ENCODE peak calls at places on chromosomes 16 and 17, in four cellular contexts. One of them, this sample, is unnamed. For H3K4me1, the result is how much of the 10 kb centered on the place peaks cover.

GRCh38 chr17:63196772-63197335 is 230.8 kb downstream of the TANC2 start:
- DNase-seq in uterus: no peak
- DNase-seq in suprapubic skin: no peak
- DNase-seq in body of pancreas: no peak
- DNase-seq in this sample: no peak

GRCh38 chr16:70685938-70686375 is at the start of gene MTSS2:
- DNase-seq in uterus: peak
- DNase-seq in body of pancreas: peak
- DNase-seq in suprapubic skin: no peak
- DNase-seq in this sample: no peak

GRCh38 chr17:73950515-73950914 is 253.0 kb upstream of the RPL38 start:
- DNase-seq in body of pancreas: no peak
- DNase-seq in uterus: no peak
- DNase-seq in suprapubic skin: no peak
- DNase-seq in this sample: no peak

GRCh38 chr17:7959503-7960253 is 27.7 kb downstream of the CNTROB start:
- DNase-seq in body of pancreas: no peak
- DNase-seq in suprapubic skin: no peak
- DNase-seq in uterus: no peak
- DNase-seq in this sample: no peak

GRCh38 chr16:2856061-2856670 is 1.8 kb downstream of the PRSS22 start:
- DNase-seq in uterus: no peak
- DNase-seq in body of pancreas: peak
- DNase-seq in suprapubic skin: no peak
- DNase-seq in this sample: no peak

GRCh38 chr16:68289621-68290329 is 21.0 kb downstream of the SLC7A6OS start:
- DNase-seq in body of pancreas: no peak
- DNase-seq in suprapubic skin: no peak
- DNase-seq in uterus: no peak
- DNase-seq in this sample: no peak

GRCh38 chr16:58426095-58426494 is 33.8 kb downstream of the GINS3 start:
- DNase-seq in uterus: no peak
- DNase-seq in body of pancreas: peak
- DNase-seq in suprapubic skin: no peak
- DNase-seq in this sample: no peak

GRCh38 chr16:72972878-72973571 is 74.9 kb downstream of the ZFHX3 start:
- DNase-seq in body of pancreas: no peak
- DNase-seq in uterus: no peak
- DNase-seq in suprapubic skin: no peak
- DNase-seq in this sample: no peak

GRCh38 chr16:70163596-70163995 is 10.0 kb upstream of the CLEC18C start:
- DNase-seq in suprapubic skin: peak
- DNase-seq in uterus: no peak
- DNase-seq in body of pancreas: no peak
- DNase-seq in this sample: peak

GRCh38 chr17:8939496-8940334 is 25.8 kb downstream of the PIK3R5 start:
- DNase-seq in uterus: no peak
- DNase-seq in suprapubic skin: peak
- DNase-seq in body of pancreas: no peak
- DNase-seq in this sample: no peak

GRCh38 chr17:21287703-21288449 is 3.4 kb downstream of the MAP2K3 start:
- DNase-seq in body of pancreas: peak
- DNase-seq in uterus: peak
- DNase-seq in suprapubic skin: peak
- DNase-seq in this sample: peak

GRCh38 chr17:266219-266618 is 84.8 kb upstream of the DOC2B start:
- DNase-seq in suprapubic skin: peak
- DNase-seq in uterus: peak
- DNase-seq in body of pancreas: no peak
- DNase-seq in this sample: no peak

GRCh38 chr17:384622-385194 is 32.1 kb upstream of the RPH3AL start:
- DNase-seq in uterus: no peak
- DNase-seq in suprapubic skin: no peak
- DNase-seq in body of pancreas: no peak
- DNase-seq in this sample: no peak

GRCh38 chr17:48997103-48997826 is at the start of gene IGF2BP1:
- DNase-seq in body of pancreas: no peak
- DNase-seq in uterus: no peak
- DNase-seq in suprapubic skin: no peak
- DNase-seq in this sample: no peak

GRCh38 chr16:62036807-62037135 is 533 bp upstream of the CDH8 start:
- DNase-seq in suprapubic skin: no peak
- DNase-seq in body of pancreas: no peak
- DNase-seq in uterus: no peak
- DNase-seq in this sample: no peak

GRCh38 chr17:52986056-52986662 is 827.6 kb upstream of the CA10 start:
- DNase-seq in body of pancreas: no peak
- DNase-seq in suprapubic skin: no peak
- DNase-seq in uterus: no peak
- DNase-seq in this sample: no peak

GRCh38 chr16:81634380-81635121 is 144.5 kb upstream of the PLCG2 start:
- DNase-seq in body of pancreas: no peak
- DNase-seq in uterus: peak
- DNase-seq in suprapubic skin: no peak
- DNase-seq in this sample: no peak

GRCh38 chr17:44930667-44931066 is 15.4 kb upstream of the GFAP start:
- DNase-seq in suprapubic skin: no peak
- DNase-seq in uterus: no peak
- DNase-seq in body of pancreas: no peak
- DNase-seq in this sample: no peak

GRCh38 chr16:87675111-87675510 is 72.8 kb downstream of the JPH3 start:
- DNase-seq in uterus: no peak
- DNase-seq in suprapubic skin: peak
- DNase-seq in body of pancreas: no peak
- DNase-seq in this sample: no peak

DNA sequence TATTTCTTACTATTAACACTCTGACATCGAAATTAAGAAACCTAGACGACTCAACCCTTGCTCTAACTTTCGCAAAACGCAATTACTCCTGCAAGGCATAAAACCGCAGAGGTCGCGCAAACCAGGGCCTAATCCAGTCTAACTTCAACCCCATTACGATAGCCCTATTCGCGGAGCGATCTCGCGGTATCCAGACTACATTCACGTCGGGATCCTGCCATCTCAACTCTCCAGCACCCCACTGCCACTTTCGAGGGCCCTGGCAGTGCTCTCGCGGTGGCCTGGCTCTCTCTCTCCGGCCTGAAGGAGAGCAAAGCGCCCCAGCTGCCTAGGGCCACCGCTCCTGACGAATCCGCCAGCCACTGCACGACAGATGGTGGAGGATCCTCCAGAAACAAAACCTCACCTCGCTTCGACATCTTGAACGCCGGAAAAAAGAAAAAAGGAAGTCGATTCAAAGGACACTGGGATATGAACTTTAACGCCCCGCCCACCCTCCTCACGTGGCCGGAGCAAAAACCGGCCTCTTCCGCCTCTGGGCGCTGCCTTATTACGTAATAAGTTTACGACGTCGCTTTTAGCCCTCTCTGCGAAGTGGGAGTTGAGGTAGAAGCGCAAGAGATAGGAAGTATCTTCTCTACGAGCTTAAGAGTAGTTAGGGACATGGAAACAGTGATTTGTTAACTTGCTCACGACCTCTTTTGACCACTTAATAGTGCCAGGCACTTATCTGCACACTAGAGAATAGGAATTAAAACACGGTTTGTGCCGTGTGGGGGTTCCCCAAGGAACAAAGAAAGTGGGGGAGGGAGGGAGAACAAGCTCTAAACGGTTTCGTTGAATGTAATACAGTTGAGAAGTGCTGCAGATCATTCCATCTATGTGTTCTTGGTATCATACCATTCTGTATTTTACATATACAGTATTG is at the start of gene RPL23:
- DNase-seq in suprapubic skin: peak
- DNase-seq in uterus: peak
- DNase-seq in body of pancreas: peak
- DNase-seq in this sample: peak
- TF ChIP-seq POLR2A in suprapubic skin: peak
- TF ChIP-seq POLR2A in uterus: peak
- TF ChIP-seq POLR2A in body of pancreas: peak
- TF ChIP-seq POLR2A in this sample: no peak

DNA sequence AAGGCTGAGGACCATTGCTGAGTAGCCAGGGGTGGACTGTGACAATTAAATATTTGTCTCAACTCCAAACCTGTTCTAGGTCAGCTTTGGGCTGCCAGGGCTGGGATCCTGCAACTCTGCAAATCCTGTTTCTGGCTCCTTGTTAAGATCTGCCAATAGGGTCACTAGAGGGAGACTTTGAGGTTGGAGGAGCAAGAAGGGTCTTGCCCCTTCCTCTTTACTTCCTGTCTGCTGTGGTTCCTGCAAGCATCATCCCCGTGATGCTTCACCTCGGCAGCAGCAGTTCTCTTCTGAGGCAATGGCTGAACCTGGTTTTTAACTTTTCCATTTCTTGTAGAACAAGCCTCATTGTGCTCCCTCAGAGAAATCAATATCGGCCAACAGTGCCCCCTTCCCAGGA is 124.6 kb downstream of the IRX5 start:
- DNase-seq in suprapubic skin: no peak
- DNase-seq in body of pancreas: no peak
- DNase-seq in uterus: no peak
- DNase-seq in this sample: no peak
- H3K4me1 ChIP-seq in suprapubic skin: under half
- H3K4me1 ChIP-seq in body of pancreas: under half
- H3K4me1 ChIP-seq in uterus: under half
- H3K4me1 ChIP-seq in this sample: under half

DNA sequence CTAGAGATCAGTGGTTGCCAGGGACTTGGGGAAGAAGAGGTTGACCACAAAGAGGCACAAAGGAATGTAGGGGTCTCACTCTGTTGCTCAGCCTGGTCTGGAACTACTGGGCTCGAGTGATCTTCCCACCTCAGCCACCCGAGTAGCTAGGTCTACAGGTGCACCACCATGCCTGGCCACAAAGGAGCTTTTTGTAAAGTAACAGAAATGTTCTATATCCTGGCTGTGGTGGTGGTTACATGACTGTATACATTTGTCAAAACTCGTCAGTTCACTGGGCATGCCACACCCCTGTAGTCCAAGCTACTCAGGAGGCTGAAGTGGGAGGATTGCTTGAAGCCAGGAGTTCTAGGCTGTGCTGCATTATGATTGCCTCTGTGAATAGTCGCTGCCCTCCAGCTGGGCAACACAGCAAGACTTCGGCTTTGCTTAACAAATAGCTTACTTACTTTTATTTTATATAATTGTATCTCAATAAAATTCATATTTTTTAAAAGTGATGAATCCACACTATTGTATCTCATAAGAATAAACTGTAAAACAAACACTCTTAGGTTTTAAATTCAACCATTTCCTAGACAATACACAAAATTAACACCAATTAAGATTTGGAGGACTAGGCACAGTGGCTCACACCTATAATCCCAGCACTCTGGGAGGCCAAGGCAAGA is 5.0 kb downstream of the SKA2 start:
- DNase-seq in suprapubic skin: no peak
- DNase-seq in body of pancreas: no peak
- DNase-seq in uterus: no peak
- DNase-seq in this sample: no peak
- H3K27ac ChIP-seq in suprapubic skin: no peak
- H3K27ac ChIP-seq in body of pancreas: no peak
- H3K27ac ChIP-seq in uterus: no peak
- H3K27ac ChIP-seq in this sample: no peak

GRCh38 chr17:2062571-2063183 is 7.8 kb downstream of the HIC1 start:
- DNase-seq in uterus: peak
- DNase-seq in suprapubic skin: peak
- DNase-seq in body of pancreas: no peak
- DNase-seq in this sample: no peak
- TF ChIP-seq POLR2A in uterus: no peak
- TF ChIP-seq POLR2A in suprapubic skin: no peak
- TF ChIP-seq POLR2A in body of pancreas: no peak
- TF ChIP-seq POLR2A in this sample: no peak

GRCh38 chr17:17027442-17028058 is 14.7 kb upstream of the MPRIP start:
- DNase-seq in uterus: no peak
- DNase-seq in body of pancreas: no peak
- DNase-seq in suprapubic skin: no peak
- DNase-seq in this sample: no peak

GRCh38 chr17:17024778-17025300 is 17.4 kb upstream of the MPRIP start:
- DNase-seq in suprapubic skin: no peak
- DNase-seq in body of pancreas: no peak
- DNase-seq in uterus: no peak
- DNase-seq in this sample: no peak

GRCh38 chr17:17028059-17028877 is 14.0 kb upstream of the MPRIP start:
- DNase-seq in body of pancreas: peak
- DNase-seq in suprapubic skin: peak
- DNase-seq in uterus: no peak
- DNase-seq in this sample: no peak

GRCh38 chr17:17026163-17026562 is 16.1 kb upstream of the MPRIP start:
- DNase-seq in body of pancreas: no peak
- DNase-seq in suprapubic skin: no peak
- DNase-seq in uterus: no peak
- DNase-seq in this sample: no peak

DNA sequence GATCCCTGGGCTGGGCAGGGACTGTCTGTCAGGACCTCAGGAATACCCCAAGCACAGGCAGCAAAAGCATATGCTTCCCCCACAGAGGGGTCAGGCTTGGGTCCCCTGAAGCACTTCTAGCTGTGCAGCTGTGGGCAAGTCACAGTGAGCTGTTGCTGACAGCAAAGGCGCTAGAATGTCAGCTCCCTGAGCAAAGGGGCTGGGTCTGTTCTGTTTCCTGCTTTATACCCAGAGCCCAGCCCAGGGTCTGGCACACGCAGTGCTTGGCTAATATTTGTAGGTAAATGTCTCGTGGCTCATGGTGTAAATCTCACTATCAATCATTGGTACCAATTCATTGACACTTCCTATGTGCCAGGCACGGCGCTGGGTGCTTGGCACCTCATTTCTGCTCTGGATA is 16.6 kb upstream of the MPRIP start:
- DNase-seq in body of pancreas: peak
- DNase-seq in uterus: no peak
- DNase-seq in suprapubic skin: no peak
- DNase-seq in this sample: no peak
- H3K4me1 ChIP-seq in body of pancreas: half or more
- H3K4me1 ChIP-seq in uterus: under half
- H3K4me1 ChIP-seq in suprapubic skin: under half
- H3K4me1 ChIP-seq in this sample: under half